ENCODE peak calls at places on chromosomes 12 and 14, in four cellular contexts. S is retinal pigment epithelial cell, V is OCI-LY7, T is AG04450. P is an unnamed sample.

GRCh38 chr12:108699955-108700563 is 31.3 kb downstream of the CORO1C start:
- DNase-seq in T (no peak), V (no peak), S (no peak), P (no peak)

GRCh38 chr12:118372541-118373495 is at the start of gene TAOK3:
- DNase-seq in V (peak), T (peak), S (peak), P (peak)

GRCh38 chr14:101133068-101133467 is 229.5 kb upstream of the RTL1 start:
- DNase-seq in T (no peak), V (no peak), S (no peak), P (no peak)

GRCh38 chr14:35531960-35532747 is 1.8 kb upstream of the INSM2 start:
- DNase-seq in S (no peak), V (no peak), T (no peak), P (no peak)

GRCh38 chr12:89051065-89051677 is 301.1 kb downstream of the DUSP6 start:
- DNase-seq in S (peak), V (peak), T (peak), P (no peak)

GRCh38 chr12:15629108-15629507 is 160.1 kb downstream of the EPS8 start:
- DNase-seq in T (peak), S (peak), V (no peak), P (no peak)

GRCh38 chr14:25570483-25570882 is 520.5 kb upstream of the STXBP6 start:
- DNase-seq in V (no peak), S (no peak), T (no peak), P (no peak)

GRCh38 chr12:57621497-57622292 is 10.5 kb downstream of the ARHGEF25 start:
- DNase-seq in T (no peak), S (no peak), V (peak), P (no peak)

GRCh38 chr12:262817-263216 is at the start of gene SLC6A13:
- DNase-seq in S (no peak), V (no peak), T (no peak), P (no peak)

GRCh38 chr12:67268896-67269631 is at the start of gene CAND1:
- DNase-seq in V (peak), S (peak), T (peak), P (peak)

GRCh38 chr12:67271976-67272375 is 2.8 kb downstream of the CAND1 start:
- DNase-seq in V (no peak), T (no peak), S (peak), P (no peak)

GRCh38 chr12:67268335-67268895 is 743 bp upstream of the CAND1 start:
- DNase-seq in S (peak), T (peak), V (peak), P (no peak)

GRCh38 chr12:67270622-67271021 is 1.5 kb downstream of the CAND1 start:
- DNase-seq in S (no peak), T (no peak), V (no peak), P (no peak)

DNA sequence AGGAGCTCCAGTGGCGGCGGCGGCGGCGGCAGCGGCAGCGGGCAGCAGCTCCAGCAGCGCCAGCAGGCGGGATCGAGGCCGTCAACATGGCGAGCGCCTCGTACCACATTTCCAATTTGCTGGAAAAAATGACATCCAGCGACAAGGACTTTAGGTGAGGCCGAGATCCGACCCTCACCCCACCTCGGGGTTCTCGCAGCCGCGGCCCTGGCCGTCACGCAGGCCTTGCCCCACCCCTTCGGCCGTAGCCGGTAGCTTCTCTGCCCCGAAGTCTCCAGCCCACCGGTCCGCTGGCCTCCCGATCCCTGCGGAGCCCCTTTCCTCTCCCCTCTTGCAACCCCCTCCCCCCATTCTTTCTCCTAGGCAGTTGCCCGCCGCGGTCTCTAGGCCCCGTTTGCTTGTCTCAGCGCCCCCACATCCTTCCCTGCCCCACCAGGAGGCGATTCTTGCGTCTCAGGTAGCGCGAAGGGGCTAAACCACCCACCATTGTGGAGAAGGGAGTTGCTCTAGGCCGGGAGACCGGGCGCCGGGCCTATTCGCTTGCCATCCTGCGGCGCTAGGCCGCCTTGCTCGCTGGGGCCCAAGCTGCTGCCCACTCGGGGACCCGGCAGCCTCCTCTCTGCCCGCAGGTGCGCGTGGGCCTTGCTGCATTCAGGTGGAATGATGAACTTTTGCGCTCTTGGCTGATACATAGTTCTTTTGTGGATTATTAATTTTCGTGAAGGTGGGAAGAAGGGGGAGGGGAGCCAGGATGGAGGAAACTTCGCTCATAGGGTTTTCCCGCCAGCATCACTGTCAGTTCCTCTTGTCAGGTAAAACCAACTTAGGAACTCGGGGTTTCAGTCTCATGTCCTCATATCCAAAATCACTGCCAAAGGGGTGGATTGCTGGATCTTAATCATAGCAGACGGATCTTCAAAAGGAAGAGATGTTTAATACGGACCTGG is 747 bp downstream of the CAND1 start:
- DNase-seq in S (peak), T (no peak), V (peak), P (no peak)
- TF ChIP-seq CTCF in S (peak), T (no peak), V (no peak), P (peak)

GRCh38 chr14:88437659-88438058 is 52.2 kb downstream of the SPATA7 start:
- DNase-seq in V (no peak), S (no peak), T (no peak), P (no peak)
- TF ChIP-seq CTCF in V (peak), S (peak), T (peak), P (peak)

GRCh38 chr12:79174656-79175055 is 310.1 kb downstream of the SYT1 start:
- DNase-seq in T (no peak), S (peak), V (peak), P (no peak)
- TF ChIP-seq CTCF in T (peak), S (peak), V (peak), P (peak)

DNA sequence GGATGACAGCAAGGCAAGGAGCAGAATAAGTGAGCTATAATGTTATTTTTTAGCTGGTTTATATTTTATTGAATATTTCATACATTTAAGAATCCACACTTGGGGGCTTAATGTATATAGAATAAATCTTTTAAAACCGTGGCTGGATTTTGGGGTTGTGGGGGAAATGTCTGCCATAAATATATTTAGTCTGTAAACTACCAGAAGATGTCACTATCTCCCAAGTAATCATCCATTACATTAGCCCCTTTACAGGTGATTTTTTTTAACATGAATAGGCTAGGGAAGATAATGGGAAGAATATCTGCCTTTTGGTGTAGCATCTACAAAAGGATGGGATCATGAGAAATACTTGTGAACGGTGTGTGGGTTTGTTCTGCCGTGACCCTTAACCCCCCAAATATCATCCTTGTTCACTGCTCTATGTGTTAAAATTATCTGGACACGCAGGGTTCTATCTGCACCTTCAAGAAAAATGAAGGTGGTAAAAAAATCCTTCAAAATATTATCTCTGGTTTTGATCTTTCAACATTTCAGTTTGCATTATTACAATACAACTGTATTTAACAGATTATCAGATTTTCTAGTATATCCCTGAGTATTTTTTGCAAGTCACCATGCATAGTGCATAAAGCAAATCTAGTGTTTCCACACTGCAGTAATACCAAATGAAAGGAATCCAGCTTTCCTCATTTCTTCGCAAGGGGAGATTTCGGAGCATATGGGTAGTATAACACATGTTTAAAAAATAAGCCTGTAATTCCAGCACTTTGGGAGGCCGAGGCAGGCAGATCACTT is 8.0 kb upstream of the SLC17A8 start:
- DNase-seq in T (no peak), S (peak), V (peak), P (no peak)
- TF ChIP-seq CTCF in T (peak), S (peak), V (peak), P (peak)

GRCh38 chr14:56552615-56553014 is 27.0 kb upstream of the TMEM260 start:
- DNase-seq in V (no peak), T (no peak), S (no peak), P (no peak)

GRCh38 chr14:56561586-56561985 is 18.0 kb upstream of the TMEM260 start:
- DNase-seq in S (no peak), T (no peak), V (no peak), P (no peak)

GRCh38 chr14:56554301-56554700 is 25.3 kb upstream of the TMEM260 start:
- DNase-seq in V (no peak), T (no peak), S (no peak), P (no peak)

GRCh38 chr14:56555921-56556570 is 23.6 kb upstream of the TMEM260 start:
- DNase-seq in V (peak), S (peak), T (no peak), P (no peak)
- TF ChIP-seq CTCF in V (peak), S (peak), T (peak), P (peak)

DNA sequence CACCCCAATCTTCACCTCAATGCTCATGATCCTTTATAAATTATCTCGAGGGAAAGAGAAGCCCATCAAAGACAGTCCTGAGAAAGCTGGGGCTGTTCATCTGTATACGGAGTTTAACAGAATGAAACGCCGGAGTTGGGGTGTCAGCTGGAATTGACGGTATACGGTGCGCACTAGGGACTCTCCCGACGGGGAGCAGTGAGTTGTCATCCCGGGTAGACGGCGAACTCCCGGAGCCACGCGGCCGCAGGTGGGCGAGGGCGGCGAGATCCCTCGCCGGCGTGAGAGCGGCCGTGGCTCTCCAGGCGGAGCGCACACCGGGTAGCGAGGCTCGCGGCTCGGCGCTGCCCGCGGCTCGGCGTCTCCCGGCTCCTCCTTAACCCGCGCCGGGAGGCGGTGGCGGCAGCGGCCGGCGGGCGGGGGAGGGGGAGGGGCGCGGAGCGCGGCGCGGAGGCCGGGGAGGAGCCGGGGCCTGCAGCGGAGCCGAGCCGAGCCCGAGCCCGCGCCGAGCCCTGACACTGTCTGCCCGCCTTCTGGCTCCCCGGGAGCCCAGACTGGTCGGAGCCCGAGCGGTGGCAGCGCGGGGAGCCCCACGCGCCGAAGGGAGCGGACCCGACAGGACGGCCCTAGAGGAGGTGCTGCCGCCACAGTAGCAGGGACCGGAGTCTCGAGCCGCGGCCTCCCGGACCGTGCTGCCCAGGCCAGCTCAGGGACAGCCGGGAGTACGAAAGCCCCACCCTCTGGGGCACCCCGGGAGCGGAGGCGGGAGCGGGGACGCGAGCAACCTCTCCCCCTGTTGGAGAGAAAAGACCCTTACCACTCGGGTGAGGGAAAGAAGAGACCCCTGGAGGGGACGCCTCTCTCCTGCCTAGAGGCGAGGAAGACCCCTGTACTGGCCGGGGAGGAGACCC is at the start of gene FOXJ2:
- DNase-seq in S (no peak), V (peak), T (no peak), P (no peak)
- TF ChIP-seq CTCF in S (no peak), V (peak), T (peak), P (peak)

P was measured in chondrocyte.